ENCODE peak calls at places on chromosomes 1 and 21, in four cellular contexts. One of them, this sample, is unnamed.

GRCh38 chr1:243229526-243229925 is 25.6 kb downstream of the CEP170 start:
- DNase-seq in A549: no peak
- DNase-seq in stomach: no peak
- DNase-seq in HepG2: no peak
- DNase-seq in this sample: no peak

GRCh38 chr1:75786901-75787455 is 922 bp downstream of the RABGGTB start:
- DNase-seq in A549: no peak
- DNase-seq in stomach: no peak
- DNase-seq in HepG2: no peak
- DNase-seq in this sample: no peak

GRCh38 chr1:89167590-89168215 is 8.1 kb downstream of the GBP7 start:
- DNase-seq in A549: no peak
- DNase-seq in stomach: no peak
- DNase-seq in HepG2: no peak
- DNase-seq in this sample: no peak

GRCh38 chr1:98940680-98941079 is 64.0 kb downstream of the PLPPR5 start:
- DNase-seq in A549: no peak
- DNase-seq in stomach: no peak
- DNase-seq in HepG2: no peak
- DNase-seq in this sample: no peak

GRCh38 chr21:36487641-36488307 is 7.9 kb upstream of the CLDN14 start:
- DNase-seq in A549: no peak
- DNase-seq in stomach: peak; percentile 88
- DNase-seq in HepG2: no peak
- DNase-seq in this sample: no peak

GRCh38 chr1:19910650-19911049 is 12.8 kb downstream of the PLA2G2E start:
- DNase-seq in A549: no peak
- DNase-seq in stomach: no peak
- DNase-seq in HepG2: no peak
- DNase-seq in this sample: no peak

GRCh38 chr1:205812271-205812877 is 624 bp downstream of the SLC41A1 start:
- DNase-seq in A549: peak; percentile 40
- DNase-seq in stomach: no peak
- DNase-seq in HepG2: no peak
- DNase-seq in this sample: no peak

GRCh38 chr1:33634806-33635205 is 162.4 kb downstream of the ZSCAN20 start:
- DNase-seq in A549: peak; percentile 18
- DNase-seq in stomach: peak; percentile 56
- DNase-seq in HepG2: peak; percentile 14
- DNase-seq in this sample: no peak

GRCh38 chr1:183230403-183230802 is 44.3 kb downstream of the LAMC2 start:
- DNase-seq in A549: no peak
- DNase-seq in stomach: no peak
- DNase-seq in HepG2: no peak
- DNase-seq in this sample: no peak

GRCh38 chr1:2259668-2260392 is 31.7 kb downstream of the SKI start:
- DNase-seq in A549: no peak
- DNase-seq in stomach: no peak
- DNase-seq in HepG2: no peak
- DNase-seq in this sample: no peak

GRCh38 chr1:9626201-9626608 is 25.3 kb upstream of the PIK3CD start:
- DNase-seq in A549: no peak
- DNase-seq in stomach: no peak
- DNase-seq in HepG2: no peak
- DNase-seq in this sample: no peak

GRCh38 chr1:22839806-22840205 is 129.2 kb downstream of the EPHB2 start:
- DNase-seq in A549: no peak
- DNase-seq in stomach: no peak
- DNase-seq in HepG2: no peak
- DNase-seq in this sample: no peak

GRCh38 chr1:228059536-228060457 is 22.7 kb upstream of the ARF1 start:
- DNase-seq in A549: peak; percentile 73
- DNase-seq in stomach: peak; percentile 100
- DNase-seq in HepG2: no peak
- DNase-seq in this sample: no peak

GRCh38 chr1:58896211-58897183 is 112.7 kb upstream of the JUN start:
- DNase-seq in A549: no peak
- DNase-seq in stomach: peak; percentile 89
- DNase-seq in HepG2: no peak
- DNase-seq in this sample: no peak

GRCh38 chr1:58891347-58891746 is 107.5 kb upstream of the JUN start:
- DNase-seq in A549: no peak
- DNase-seq in stomach: no peak
- DNase-seq in HepG2: no peak
- DNase-seq in this sample: peak; percentile 50

GRCh38 chr1:58893257-58893869 is 109.5 kb upstream of the JUN start:
- DNase-seq in A549: no peak
- DNase-seq in stomach: peak; percentile 91
- DNase-seq in HepG2: no peak
- DNase-seq in this sample: peak; percentile 17

GRCh38 chr1:58895559-58896135 is 111.8 kb upstream of the JUN start:
- DNase-seq in A549: no peak
- DNase-seq in stomach: no peak
- DNase-seq in HepG2: no peak
- DNase-seq in this sample: no peak

GRCh38 chr1:58895082-58895481 is 111.2 kb upstream of the JUN start:
- DNase-seq in A549: no peak
- DNase-seq in stomach: no peak
- DNase-seq in HepG2: no peak
- DNase-seq in this sample: no peak
- H3K4me3 ChIP-seq in A549: no peak overlapping the region
- H3K4me3 ChIP-seq in stomach: no peak overlapping the region
- H3K4me3 ChIP-seq in HepG2: no peak overlapping the region
- H3K4me3 ChIP-seq in this sample: no peak overlapping the region

GRCh38 chr1:54285815-54286214 is 85.8 kb downstream of the MRPL37 start:
- DNase-seq in A549: no peak
- DNase-seq in stomach: no peak
- DNase-seq in HepG2: no peak
- DNase-seq in this sample: no peak
- TF ChIP-seq EP300 in A549: no peak
- TF ChIP-seq EP300 in stomach: no peak
- TF ChIP-seq EP300 in HepG2: no peak
- TF ChIP-seq EP300 in this sample: no peak

DNA sequence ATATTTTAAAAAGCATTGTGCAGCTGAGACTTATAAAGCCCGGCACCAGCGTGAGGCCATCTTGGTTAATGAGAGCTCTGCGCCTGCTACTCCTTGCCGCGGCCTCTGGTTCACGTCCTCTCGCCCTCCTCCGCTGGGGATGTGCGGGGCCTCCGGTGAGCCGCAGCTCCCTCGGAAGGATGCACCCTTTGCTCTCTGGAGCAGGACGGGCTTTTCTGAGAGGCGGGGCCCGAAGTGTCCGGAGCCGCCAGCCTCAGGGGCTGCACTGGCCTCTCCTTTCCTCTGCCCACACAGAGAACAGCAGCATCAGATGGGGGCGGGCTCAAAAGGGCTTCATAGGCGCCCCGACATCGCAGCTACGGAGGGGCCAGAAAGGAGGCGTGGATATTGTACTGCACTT is 284.6 kb downstream of the CAMTA1 start:
- DNase-seq in A549: no peak
- DNase-seq in stomach: no peak
- DNase-seq in HepG2: no peak
- DNase-seq in this sample: no peak
- H3K4me3 ChIP-seq in A549: no peak overlapping the region
- H3K4me3 ChIP-seq in stomach: peak overlapping the region; percentile 35
- H3K4me3 ChIP-seq in HepG2: no peak overlapping the region
- H3K4me3 ChIP-seq in this sample: peak overlapping the region; percentile 53

GRCh38 chr1:202106340-202107284 is 16.1 kb upstream of the GPR37L1 start:
- DNase-seq in A549: peak; percentile 58
- DNase-seq in stomach: peak; percentile 88
- DNase-seq in HepG2: no peak
- DNase-seq in this sample: no peak
- TF ChIP-seq EP300 in A549: peak; percentile 40
- TF ChIP-seq EP300 in stomach: no peak
- TF ChIP-seq EP300 in HepG2: no peak
- TF ChIP-seq EP300 in this sample: no peak

GRCh38 chr1:230174765-230175747 is 108.0 kb downstream of the GALNT2 start:
- DNase-seq in A549: no peak
- DNase-seq in stomach: no peak
- DNase-seq in HepG2: no peak
- DNase-seq in this sample: no peak

GRCh38 chr1:230174041-230174440 is 107.0 kb downstream of the GALNT2 start:
- DNase-seq in A549: no peak
- DNase-seq in stomach: no peak
- DNase-seq in HepG2: no peak
- DNase-seq in this sample: no peak

GRCh38 chr1:230175839-230176238 is 108.8 kb downstream of the GALNT2 start:
- DNase-seq in A549: no peak
- DNase-seq in stomach: no peak
- DNase-seq in HepG2: no peak
- DNase-seq in this sample: no peak

GRCh38 chr1:230179249-230179648 is 112.2 kb downstream of the GALNT2 start:
- DNase-seq in A549: no peak
- DNase-seq in stomach: no peak
- DNase-seq in HepG2: no peak
- DNase-seq in this sample: no peak

DNA sequence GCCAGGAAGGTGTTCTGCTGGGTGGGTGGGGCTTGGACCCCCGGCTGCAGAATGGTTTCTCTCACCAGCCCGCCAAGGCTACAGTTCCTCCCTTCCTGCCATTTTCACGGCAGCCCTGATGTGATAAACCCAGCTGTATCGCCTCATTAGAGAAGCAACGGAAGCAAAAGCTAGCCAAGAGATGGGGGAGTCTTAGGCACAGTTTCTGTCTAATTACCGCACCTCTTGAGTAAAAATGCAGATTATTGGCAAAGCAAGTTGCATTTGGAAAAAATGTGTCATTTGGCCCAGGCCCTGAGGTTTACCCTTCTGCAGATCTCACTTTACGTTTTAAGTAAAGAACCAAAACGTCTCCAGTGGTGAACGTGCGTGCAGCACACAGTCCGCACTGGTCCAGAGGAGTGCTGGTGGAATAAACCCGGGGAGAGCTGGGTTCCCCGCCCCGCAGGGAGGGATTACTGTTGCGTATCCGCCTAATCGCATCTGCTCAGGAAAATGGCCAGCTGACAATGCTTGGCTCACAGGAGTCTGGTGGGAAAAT is 109.9 kb downstream of the GALNT2 start:
- DNase-seq in A549: no peak
- DNase-seq in stomach: no peak
- DNase-seq in HepG2: no peak
- DNase-seq in this sample: no peak
- H3K4me3 ChIP-seq in A549: no peak overlapping the region
- H3K4me3 ChIP-seq in stomach: peak overlapping the region; percentile 21
- H3K4me3 ChIP-seq in HepG2: no peak overlapping the region
- H3K4me3 ChIP-seq in this sample: peak overlapping the region; percentile 21

GRCh38 chr1:32291145-32291707 is 657 bp upstream of the HDAC1 start:
- DNase-seq in A549: peak; percentile 55
- DNase-seq in stomach: no peak
- DNase-seq in HepG2: peak; percentile 30
- DNase-seq in this sample: no peak

GRCh38 chr1:32289256-32289655 is 2.6 kb upstream of the HDAC1 start:
- DNase-seq in A549: no peak
- DNase-seq in stomach: no peak
- DNase-seq in HepG2: no peak
- DNase-seq in this sample: no peak

GRCh38 chr1:32286763-32287162 is 5.1 kb upstream of the HDAC1 start:
- DNase-seq in A549: no peak
- DNase-seq in stomach: no peak
- DNase-seq in HepG2: no peak
- DNase-seq in this sample: no peak

GRCh38 chr1:32291708-32292508 is at the start of gene HDAC1:
- DNase-seq in A549: peak; percentile 88
- DNase-seq in stomach: peak; percentile 99
- DNase-seq in HepG2: peak; percentile 93
- DNase-seq in this sample: peak; percentile 98
- TF ChIP-seq EP300 in A549: no peak
- TF ChIP-seq EP300 in stomach: no peak
- TF ChIP-seq EP300 in HepG2: peak; percentile 50
- TF ChIP-seq EP300 in this sample: no peak

DNA sequence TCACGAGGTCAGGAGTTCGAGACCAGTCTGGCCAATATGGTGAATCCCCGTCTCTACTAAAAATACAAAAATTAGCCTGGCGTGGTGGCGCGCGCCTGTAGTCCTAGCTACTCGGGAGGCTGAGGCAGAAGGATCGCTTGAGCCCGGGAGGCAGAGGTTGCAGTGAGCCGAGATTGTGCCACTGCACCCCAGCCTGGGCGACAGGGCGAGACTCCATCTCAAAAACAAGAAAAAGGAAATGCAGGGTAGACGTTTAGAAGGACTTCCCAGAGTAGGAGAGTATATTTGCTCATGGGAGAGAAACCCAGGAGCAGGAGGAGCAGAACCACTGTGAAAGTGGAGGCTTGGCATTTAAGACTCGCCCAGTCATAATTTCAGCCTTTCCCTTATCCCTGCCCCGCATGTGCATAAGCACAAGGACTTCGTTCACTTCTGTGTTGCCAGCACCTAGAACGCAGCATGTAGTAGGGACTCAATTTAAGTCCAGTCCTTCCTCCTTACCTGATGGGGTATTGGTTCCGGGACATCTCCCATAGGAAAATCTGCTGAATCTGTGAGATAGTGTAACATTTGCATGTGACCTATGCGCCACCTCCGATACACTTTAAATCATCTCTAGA is 5.2 kb upstream of the MEF2D start:
- DNase-seq in A549: no peak
- DNase-seq in stomach: no peak
- DNase-seq in HepG2: no peak
- DNase-seq in this sample: no peak
- H3K4me3 ChIP-seq in A549: peak overlapping the region; percentile 16
- H3K4me3 ChIP-seq in stomach: peak overlapping the region; percentile 29
- H3K4me3 ChIP-seq in HepG2: no peak overlapping the region
- H3K4me3 ChIP-seq in this sample: peak overlapping the region; percentile 56

GRCh38 chr21:28640326-28640725 is 352.4 kb downstream of the LTN1 start:
- DNase-seq in A549: no peak
- DNase-seq in stomach: no peak
- DNase-seq in HepG2: no peak
- DNase-seq in this sample: no peak
- TF ChIP-seq EP300 in A549: no peak
- TF ChIP-seq EP300 in stomach: no peak
- TF ChIP-seq EP300 in HepG2: no peak
- TF ChIP-seq EP300 in this sample: no peak